ENCODE peak calls at places on chromosomes 16 and 17, in five cellular contexts. One of them, this sample, is unnamed.
A peak's percentile ranks its signal among the peaks of the same experiment; 100 is the strongest.

GRCh38 chr16:19555938-19556778 is 655 bp downstream of the VPS35L start:
- ATAC-seq in K562: peak; percentile 74
- ATAC-seq in GM12878: peak; percentile 46
- ATAC-seq in upper lobe of left lung: peak; percentile 7
- ATAC-seq in HepG2: peak; percentile 34
- ATAC-seq in this sample: no peak

GRCh38 chr16:16133943-16134604 is 89.2 kb downstream of the ABCC6 start:
- ATAC-seq in K562: no peak
- ATAC-seq in GM12878: no peak
- ATAC-seq in upper lobe of left lung: no peak
- ATAC-seq in HepG2: no peak
- ATAC-seq in this sample: no peak

GRCh38 chr17:31373150-31374082 is 18.1 kb upstream of the RAB11FIP4 start:
- ATAC-seq in HepG2: peak; percentile 78
- ATAC-seq in GM12878: peak; percentile 92
- ATAC-seq in upper lobe of left lung: peak; percentile 91
- ATAC-seq in K562: peak; percentile 86
- ATAC-seq in this sample: peak; percentile 19

GRCh38 chr16:12079411-12079965 is 103.0 kb downstream of the SNX29 start:
- ATAC-seq in GM12878: no peak
- ATAC-seq in K562: no peak
- ATAC-seq in upper lobe of left lung: no peak
- ATAC-seq in HepG2: no peak
- ATAC-seq in this sample: no peak

GRCh38 chr17:65515512-65515911 is 45.9 kb downstream of the AXIN2 start:
- ATAC-seq in K562: no peak
- ATAC-seq in HepG2: peak; percentile 67
- ATAC-seq in upper lobe of left lung: no peak
- ATAC-seq in GM12878: no peak
- ATAC-seq in this sample: no peak

GRCh38 chr16:55272787-55273186 is 51.2 kb upstream of the IRX6 start:
- ATAC-seq in HepG2: no peak
- ATAC-seq in GM12878: no peak
- ATAC-seq in K562: no peak
- ATAC-seq in upper lobe of left lung: no peak
- ATAC-seq in this sample: no peak

GRCh38 chr17:31832748-31833147 is 26.3 kb downstream of the COPRS start:
- ATAC-seq in upper lobe of left lung: no peak
- ATAC-seq in HepG2: no peak
- ATAC-seq in K562: peak; percentile 49
- ATAC-seq in GM12878: no peak
- ATAC-seq in this sample: no peak

GRCh38 chr17:40556198-40556661 is 9.0 kb downstream of the CCR7 start:
- ATAC-seq in GM12878: no peak
- ATAC-seq in HepG2: no peak
- ATAC-seq in upper lobe of left lung: no peak
- ATAC-seq in K562: no peak
- ATAC-seq in this sample: no peak

GRCh38 chr16:56610017-56610608 is 1.7 kb downstream of the MT2A start:
- ATAC-seq in HepG2: no peak
- ATAC-seq in K562: no peak
- ATAC-seq in upper lobe of left lung: peak; percentile 38
- ATAC-seq in GM12878: peak; percentile 49
- ATAC-seq in this sample: no peak

GRCh38 chr17:77120866-77121265 is 19.9 kb upstream of the SEC14L1 start:
- ATAC-seq in upper lobe of left lung: no peak
- ATAC-seq in HepG2: no peak
- ATAC-seq in GM12878: no peak
- ATAC-seq in K562: no peak
- ATAC-seq in this sample: no peak

GRCh38 chr16:2912330-2913199 is 834 bp downstream of the FLYWCH1 start:
- ATAC-seq in upper lobe of left lung: peak; percentile 65
- ATAC-seq in HepG2: peak; percentile 65
- ATAC-seq in GM12878: peak; percentile 67
- ATAC-seq in K562: peak; percentile 66
- ATAC-seq in this sample: peak; percentile 37

GRCh38 chr16:86895609-86896008 is 317.3 kb downstream of the FOXL1 start:
- ATAC-seq in K562: no peak
- ATAC-seq in HepG2: no peak
- ATAC-seq in upper lobe of left lung: no peak
- ATAC-seq in GM12878: no peak
- ATAC-seq in this sample: no peak

GRCh38 chr17:62090021-62090824 is 25.1 kb upstream of the MED13 start:
- ATAC-seq in K562: no peak
- ATAC-seq in upper lobe of left lung: no peak
- ATAC-seq in GM12878: no peak
- ATAC-seq in HepG2: peak; percentile 89
- ATAC-seq in this sample: no peak

GRCh38 chr16:83330251-83330650 is 477.5 kb upstream of the HSBP1 start:
- ATAC-seq in GM12878: no peak
- ATAC-seq in upper lobe of left lung: no peak
- ATAC-seq in HepG2: no peak
- ATAC-seq in K562: no peak
- ATAC-seq in this sample: no peak

GRCh38 chr17:46911311-46911710 is 11.6 kb upstream of the GOSR2 start:
- ATAC-seq in K562: no peak
- ATAC-seq in GM12878: no peak
- ATAC-seq in HepG2: no peak
- ATAC-seq in upper lobe of left lung: no peak
- ATAC-seq in this sample: no peak

GRCh38 chr16:35319536-35320192 is 1860.3 kb downstream of the TP53TG3F start:
- ATAC-seq in HepG2: no peak
- ATAC-seq in GM12878: no peak
- ATAC-seq in K562: no peak
- ATAC-seq in upper lobe of left lung: no peak
- ATAC-seq in this sample: no peak

GRCh38 chr17:44982113-44982702 is 14.1 kb upstream of the C1QL1 start:
- ATAC-seq in GM12878: no peak
- ATAC-seq in HepG2: no peak
- ATAC-seq in upper lobe of left lung: no peak
- ATAC-seq in K562: no peak
- ATAC-seq in this sample: no peak

GRCh38 chr17:82429824-82430223 is 11.4 kb upstream of the OGFOD3 start:
- ATAC-seq in GM12878: no peak
- ATAC-seq in HepG2: no peak
- ATAC-seq in K562: peak; percentile 42
- ATAC-seq in upper lobe of left lung: peak; percentile 29
- ATAC-seq in this sample: no peak

GRCh38 chr16:1422076-1422475 is 1.5 kb upstream of the UQCC4 start:
- ATAC-seq in HepG2: no peak
- ATAC-seq in GM12878: no peak
- ATAC-seq in K562: no peak
- ATAC-seq in upper lobe of left lung: no peak
- ATAC-seq in this sample: no peak

GRCh38 chr16:56910114-56910511 is 21.8 kb upstream of the HERPUD1 start:
- ATAC-seq in K562: no peak
- ATAC-seq in HepG2: no peak
- ATAC-seq in GM12878: no peak
- ATAC-seq in upper lobe of left lung: no peak
- ATAC-seq in this sample: no peak

GRCh38 chr17:55731586-55732250 is 9.1 kb upstream of the TMEM100 start:
- ATAC-seq in K562: peak; percentile 86
- ATAC-seq in GM12878: no peak
- ATAC-seq in upper lobe of left lung: peak; percentile 86
- ATAC-seq in HepG2: peak; percentile 67
- ATAC-seq in this sample: peak; percentile 85

GRCh38 chr17:82889496-82890338 is 49.9 kb upstream of the ZNF750 start:
- ATAC-seq in GM12878: no peak
- ATAC-seq in HepG2: peak; percentile 70
- ATAC-seq in K562: no peak
- ATAC-seq in upper lobe of left lung: peak; percentile 14
- ATAC-seq in this sample: no peak

GRCh38 chr17:43713494-43714162 is 45.0 kb downstream of the SOST start:
- ATAC-seq in GM12878: peak; percentile 83
- ATAC-seq in upper lobe of left lung: peak; percentile 71
- ATAC-seq in K562: no peak
- ATAC-seq in HepG2: peak; percentile 78
- ATAC-seq in this sample: peak; percentile 66

GRCh38 chr17:70053241-70054234 is 21.5 kb upstream of the KCNJ16 start:
- ATAC-seq in GM12878: no peak
- ATAC-seq in HepG2: no peak
- ATAC-seq in upper lobe of left lung: peak; percentile 78
- ATAC-seq in K562: no peak
- ATAC-seq in this sample: peak; percentile 64

GRCh38 chr17:74987909-74988711 is 678 bp downstream of the CDR2L start:
- ATAC-seq in K562: peak; percentile 81
- ATAC-seq in GM12878: peak; percentile 60
- ATAC-seq in HepG2: peak; percentile 72
- ATAC-seq in upper lobe of left lung: peak; percentile 88
- ATAC-seq in this sample: peak; percentile 90

GRCh38 chr17:50943575-50943933 is 77.4 kb upstream of the TOB1 start:
- ATAC-seq in upper lobe of left lung: no peak
- ATAC-seq in HepG2: peak; percentile 19
- ATAC-seq in GM12878: no peak
- ATAC-seq in K562: peak; percentile 7
- ATAC-seq in this sample: no peak

GRCh38 chr17:73943416-73943770 is 260.1 kb upstream of the RPL38 start:
- ATAC-seq in HepG2: no peak
- ATAC-seq in upper lobe of left lung: no peak
- ATAC-seq in K562: no peak
- ATAC-seq in GM12878: no peak
- ATAC-seq in this sample: no peak

GRCh38 chr16:68644715-68645493 is at the start of gene CDH3:
- ATAC-seq in GM12878: peak; percentile 34
- ATAC-seq in K562: no peak
- ATAC-seq in upper lobe of left lung: peak; percentile 53
- ATAC-seq in HepG2: peak; percentile 58
- ATAC-seq in this sample: no peak

GRCh38 chr17:57337390-57337789 is 81.1 kb downstream of the MSI2 start:
- ATAC-seq in GM12878: no peak
- ATAC-seq in upper lobe of left lung: no peak
- ATAC-seq in HepG2: no peak
- ATAC-seq in K562: no peak
- ATAC-seq in this sample: no peak

GRCh38 chr17:65121916-65122821 is 15.0 kb upstream of the RGS9 start:
- ATAC-seq in K562: no peak
- ATAC-seq in upper lobe of left lung: peak; percentile 5
- ATAC-seq in HepG2: no peak
- ATAC-seq in GM12878: peak; percentile 82
- ATAC-seq in this sample: no peak

DNA sequence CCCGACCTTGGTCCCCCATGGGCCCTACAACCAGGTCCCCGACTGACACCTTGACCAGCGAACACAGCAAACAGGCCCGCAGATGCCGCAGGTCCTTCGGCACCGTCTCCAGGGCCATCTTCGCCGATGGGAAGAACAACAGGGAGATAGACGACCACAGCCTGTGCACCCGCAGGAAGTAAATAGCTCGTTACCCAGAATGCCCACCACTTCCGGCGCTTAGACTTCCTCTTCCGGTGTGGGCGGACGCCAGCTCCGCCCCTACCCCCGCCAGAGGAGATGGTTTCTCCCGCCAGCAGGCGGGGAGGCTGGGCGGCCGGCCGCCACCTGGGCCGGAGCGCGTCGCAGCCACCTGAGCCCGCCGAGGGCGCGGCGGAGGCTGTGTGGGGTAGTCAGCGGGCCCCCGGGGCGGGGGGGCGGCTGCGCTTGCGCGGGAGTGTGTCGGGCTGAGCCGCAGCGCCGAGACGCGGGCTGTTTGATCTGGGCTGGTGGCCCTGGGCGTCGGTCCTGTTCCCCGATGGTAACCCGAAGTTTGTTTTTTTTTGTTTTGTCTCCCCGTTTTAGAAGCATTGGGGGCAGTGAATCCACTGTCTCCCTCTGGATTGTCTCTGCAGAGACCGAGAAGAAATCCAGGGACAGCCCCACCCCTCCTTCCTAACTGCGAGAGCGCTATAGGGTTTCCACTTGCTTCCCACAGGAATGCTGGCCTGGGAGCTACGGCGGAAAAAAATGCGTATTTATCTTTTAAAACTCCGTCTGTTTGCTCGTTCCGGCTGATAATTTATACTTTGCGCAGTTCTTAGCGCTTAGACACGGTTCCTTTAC is at the start of gene SUPT4H1:
- ATAC-seq in upper lobe of left lung: peak; percentile 97
- ATAC-seq in GM12878: peak; percentile 96
- ATAC-seq in HepG2: peak; percentile 94
- ATAC-seq in K562: peak; percentile 97
- ATAC-seq in this sample: peak; percentile 98
- TF ChIP-seq EP300 in upper lobe of left lung: no peak
- TF ChIP-seq EP300 in GM12878: no peak
- TF ChIP-seq EP300 in HepG2: no peak
- TF ChIP-seq EP300 in K562: peak; percentile 64
- TF ChIP-seq EP300 in this sample: no peak

DNA sequence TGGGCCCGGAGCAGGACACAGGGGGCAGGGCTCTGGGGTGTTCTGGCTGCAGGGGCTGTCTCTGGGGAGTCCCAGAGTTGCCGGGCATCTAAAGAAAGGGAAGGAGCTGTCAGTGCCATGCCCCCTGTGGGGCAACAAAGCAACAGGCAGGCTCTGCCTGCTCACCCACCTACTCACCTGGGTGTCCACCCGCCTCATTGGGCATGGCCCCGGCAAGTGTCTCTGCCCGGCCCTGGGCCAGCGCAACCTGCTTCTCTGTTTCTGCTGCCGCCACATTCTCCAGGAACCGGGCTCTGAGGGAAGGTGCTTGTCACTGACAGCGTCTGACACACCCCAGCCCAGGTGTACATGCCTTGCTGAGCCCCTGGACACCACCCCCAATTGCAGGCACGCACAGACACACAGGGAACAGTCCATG is 7.3 kb downstream of the TMEM208 start:
- ATAC-seq in GM12878: no peak
- ATAC-seq in K562: no peak
- ATAC-seq in HepG2: peak; percentile 2
- ATAC-seq in upper lobe of left lung: no peak
- ATAC-seq in this sample: no peak
- TF ChIP-seq POLR2AphosphoS5 in GM12878: no peak
- TF ChIP-seq POLR2AphosphoS5 in K562: no peak
- TF ChIP-seq POLR2AphosphoS5 in HepG2: no peak
- TF ChIP-seq POLR2AphosphoS5 in upper lobe of left lung: no peak
- TF ChIP-seq POLR2AphosphoS5 in this sample: no peak

DNA sequence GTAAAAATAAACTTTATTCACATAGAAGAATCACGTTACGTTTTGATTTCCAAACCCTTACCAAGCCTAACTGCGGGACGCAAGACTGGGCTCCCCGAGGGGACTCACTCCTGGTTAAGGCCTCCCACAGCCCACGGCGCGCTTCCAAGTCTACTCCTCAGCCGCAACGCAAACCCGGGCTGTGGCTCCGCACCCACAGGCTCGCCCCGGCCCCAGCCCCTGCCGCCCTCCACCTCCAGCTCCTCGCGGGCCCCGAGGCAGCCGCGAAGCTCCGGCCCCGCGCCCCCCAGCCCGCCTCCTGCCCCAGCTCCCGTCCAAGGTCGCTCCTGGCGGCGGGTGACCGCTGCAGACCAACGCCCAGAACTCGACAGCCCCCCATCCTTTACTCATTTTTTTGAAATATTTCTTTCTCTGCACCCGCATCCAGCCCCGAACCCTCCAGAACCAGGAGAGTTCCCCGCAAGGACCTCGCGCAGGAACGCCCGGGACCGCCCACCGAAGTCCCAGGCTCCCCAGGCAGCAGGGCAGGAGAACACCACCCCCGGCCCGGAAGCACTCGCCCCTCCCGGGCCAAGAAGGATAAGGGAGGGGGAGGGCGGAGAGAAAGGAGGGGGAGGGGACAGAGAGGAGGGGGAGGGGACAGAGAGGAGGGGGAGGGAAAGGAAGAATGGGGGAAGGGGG is 918 bp downstream of the USP22 start:
- ATAC-seq in K562: peak; percentile 63
- ATAC-seq in upper lobe of left lung: peak; percentile 77
- ATAC-seq in HepG2: peak; percentile 26
- ATAC-seq in GM12878: peak; percentile 45
- ATAC-seq in this sample: peak; percentile 50
- TF ChIP-seq POLR2A in K562: no peak
- TF ChIP-seq POLR2A in upper lobe of left lung: no peak
- TF ChIP-seq POLR2A in HepG2: no peak
- TF ChIP-seq POLR2A in GM12878: peak; percentile 70
- TF ChIP-seq POLR2A in this sample: no peak

GRCh38 chr16:89216315-89217137 is 977 bp upstream of the ZNF778 start:
- ATAC-seq in K562: peak; percentile 71
- ATAC-seq in GM12878: peak; percentile 88
- ATAC-seq in upper lobe of left lung: peak; percentile 88
- ATAC-seq in HepG2: peak; percentile 73
- ATAC-seq in this sample: peak; percentile 77
- TF ChIP-seq EP300 in K562: peak; percentile 62
- TF ChIP-seq EP300 in GM12878: no peak
- TF ChIP-seq EP300 in upper lobe of left lung: no peak
- TF ChIP-seq EP300 in HepG2: no peak
- TF ChIP-seq EP300 in this sample: no peak